ENCODE peak calls at places on chromosomes 3 and 15, in nine cellular contexts. I is NCI-H2081; M is KG1; C is lung; D is right cardiac atrium; O is RKO; Q is stimulated activated CD4-positive, alpha-beta T cell treated with anti-CD3 and anti-CD28 coated beads, Interleukin-1b, Interleukin-23, amount 100 ng/mL, for 1 hour; B is Peyer's patch; U is midbrain. H is an unnamed sample.

GRCh38 chr3:195698325-195699147 is 22.2 kb upstream of the MUC20 start:
- DNase-seq in I (no peak), M (no peak), C (no peak), D (no peak), O (no peak), Q (no peak), B (no peak), U (no peak), H (no peak)

GRCh38 chr15:96264801-96265515 is 65.5 kb upstream of the NR2F2 start:
- DNase-seq in I (no peak), M (no peak), C (no peak), D (no peak), O (peak; percentile 4), Q (no peak), B (no peak), U (no peak), H (no peak)

GRCh38 chr3:47015151-47015550 is 35.7 kb downstream of the NBEAL2 start:
- DNase-seq in I (no peak), M (no peak), C (no peak), D (no peak), O (no peak), Q (no peak), B (no peak), U (no peak), H (no peak)

GRCh38 chr3:184058029-184058428 is 5.2 kb downstream of the HTR3C start:
- DNase-seq in I (no peak), M (no peak), C (no peak), D (no peak), O (peak; percentile 83), Q (no peak), B (no peak), U (no peak), H (no peak)

GRCh38 chr3:9820944-9821343 is 10.9 kb downstream of the TTLL3 start:
- DNase-seq in I (no peak), M (no peak), C (no peak), D (no peak), O (peak; percentile 55), Q (no peak), B (no peak), U (no peak), H (no peak)

GRCh38 chr3:134330895-134331810 is 43.1 kb downstream of the AMOTL2 start:
- DNase-seq in I (no peak), M (no peak), C (no peak), D (no peak), O (no peak), Q (no peak), B (peak; percentile 45), U (no peak), H (no peak)

GRCh38 chr3:67593761-67594234 is 60.6 kb downstream of the SUCLG2 start:
- DNase-seq in I (no peak), M (no peak), C (no peak), D (no peak), O (no peak), Q (no peak), B (no peak), U (no peak), H (no peak)

GRCh38 chr3:4512895-4513616 is 19.9 kb downstream of the ITPR1 start:
- DNase-seq in I (no peak), M (no peak), C (no peak), D (peak; percentile 58), O (no peak), Q (no peak), B (no peak), U (no peak), H (no peak)

GRCh38 chr15:53847745-53848144 is 88.3 kb upstream of the WDR72 start:
- DNase-seq in I (no peak), M (no peak), C (no peak), D (no peak), O (no peak), Q (no peak), B (no peak), U (no peak), H (no peak)

GRCh38 chr15:45328663-45329062 is 49.7 kb downstream of the GATM start:
- DNase-seq in I (no peak), M (no peak), C (no peak), D (no peak), O (no peak), Q (no peak), B (no peak), U (no peak), H (no peak)

GRCh38 chr3:13200951-13201350 is 127.7 kb upstream of the IQSEC1 start:
- DNase-seq in I (no peak), M (no peak), C (no peak), D (no peak), O (no peak), Q (no peak), B (no peak), U (no peak), H (no peak)

GRCh38 chr15:100769975-100770340 is 109.7 kb upstream of the ALDH1A3 start:
- DNase-seq in I (no peak), M (no peak), C (peak; percentile 20), D (no peak), O (no peak), Q (no peak), B (peak; percentile 18), U (no peak), H (no peak)

GRCh38 chr3:134216851-134217250 is 33.8 kb downstream of the RYK start:
- DNase-seq in I (no peak), M (no peak), C (no peak), D (no peak), O (no peak), Q (no peak), B (no peak), U (no peak), H (no peak)

GRCh38 chr3:99645277-99646106 is 7.1 kb downstream of the COL8A1 start:
- DNase-seq in I (no peak), M (peak; percentile 10), C (no peak), D (no peak), O (peak; percentile 35), Q (no peak), B (no peak), U (peak; percentile 28), H (no peak)

GRCh38 chr15:74631935-74632560 is 16.4 kb downstream of the CLK3 start:
- DNase-seq in I (peak; percentile 48), M (peak; percentile 21), C (peak; percentile 48), D (peak; percentile 66), O (peak; percentile 48), Q (peak; percentile 47), B (peak; percentile 86), U (peak; percentile 38), H (peak; percentile 66)

GRCh38 chr15:41115088-41115651 is 910 bp downstream of the INO80 start:
- DNase-seq in I (no peak), M (no peak), C (no peak), D (no peak), O (peak; percentile 60), Q (no peak), B (no peak), U (no peak), H (no peak)

GRCh38 chr3:46979958-46980497 is 562 bp downstream of the NBEAL2 start:
- DNase-seq in I (peak; percentile 35), M (no peak), C (no peak), D (peak; percentile 43), O (peak; percentile 36), Q (no peak), B (peak; percentile 68), U (no peak), H (peak; percentile 39)

H was measured in transverse colon.